ENCODE peak calls at places on chromosomes 12 and 14, in six cellular contexts. T, E, H, K, J and X are unnamed samples.

GRCh38 chr14:26444745-26445144 is 153.1 kb downstream of the NOVA1 start:
- DNase-seq in T (no peak), E (peak), H (no peak), K (no peak), J (no peak), X (no peak)

GRCh38 chr14:62645649-62646048 is 399.6 kb downstream of the KCNH5 start:
- DNase-seq in T (no peak), E (no peak), H (no peak), K (no peak), J (no peak), X (no peak)

GRCh38 chr12:22797686-22798085 is 172.7 kb downstream of the ETNK1 start:
- DNase-seq in T (no peak), E (no peak), H (no peak), K (no peak), J (no peak), X (no peak)

GRCh38 chr12:3684449-3685051 is 68.4 kb downstream of the CRACR2A start:
- DNase-seq in T (no peak), E (no peak), H (no peak), K (no peak), J (no peak), X (no peak)

GRCh38 chr12:110073049-110073831 is 24.9 kb upstream of the C12orf76 start:
- DNase-seq in T (no peak), E (peak), H (no peak), K (no peak), J (no peak), X (no peak)

GRCh38 chr12:122886851-122887816 is 8.8 kb downstream of the VPS37B start:
- DNase-seq in T (no peak), E (peak), H (no peak), K (peak), J (no peak), X (peak)

GRCh38 chr12:97464241-97465011 is 1.8 kb downstream of the RMST start:
- DNase-seq in T (no peak), E (no peak), H (no peak), K (no peak), J (no peak), X (no peak)

GRCh38 chr12:68733661-68734071 is 12.3 kb upstream of the SLC35E3 start:
- DNase-seq in T (no peak), E (peak), H (no peak), K (no peak), J (no peak), X (no peak)

GRCh38 chr12:132472386-132472785 is 17.6 kb upstream of the FBRSL1 start:
- DNase-seq in T (no peak), E (no peak), H (no peak), K (no peak), J (no peak), X (no peak)

GRCh38 chr14:68254669-68255527 is 435.3 kb downstream of the RAD51B start:
- DNase-seq in T (no peak), E (peak), H (no peak), K (no peak), J (no peak), X (no peak)

GRCh38 chr12:12007001-12007712 is 63.6 kb upstream of the BCL2L14 start:
- DNase-seq in T (no peak), E (peak), H (no peak), K (no peak), J (no peak), X (peak)

GRCh38 chr14:69570836-69571330 is 3.8 kb downstream of the CCDC177 start:
- DNase-seq in T (no peak), E (no peak), H (no peak), K (no peak), J (no peak), X (no peak)

GRCh38 chr14:94217116-94217515 is 43.0 kb downstream of the PPP4R4 start:
- DNase-seq in T (no peak), E (no peak), H (no peak), K (no peak), J (no peak), X (no peak)

GRCh38 chr12:106865685-106866084 is 90.0 kb upstream of the TMEM263 start:
- DNase-seq in T (no peak), E (no peak), H (no peak), K (no peak), J (no peak), X (no peak)

GRCh38 chr14:73726025-73726961 is 12.1 kb upstream of the PNMA1 start:
- DNase-seq in T (no peak), E (peak), H (no peak), K (no peak), J (no peak), X (no peak)

GRCh38 chr14:69079188-69079742 is 73.7 kb downstream of the DCAF5 start:
- DNase-seq in T (peak), E (peak), H (no peak), K (no peak), J (no peak), X (no peak)

GRCh38 chr12:8870591-8870990 is 43.7 kb upstream of the PHC1 start:
- DNase-seq in T (no peak), E (no peak), H (no peak), K (no peak), J (no peak), X (no peak)